ENCODE peak calls at places on chromosome 13, in four cellular contexts. One of them, this sample, is unnamed.

GRCh38 chr13:50452028-50452427 is 391.5 kb downstream of the DLEU7 start:
- DNase-seq in psoas muscle: no peak
- DNase-seq in T-helper 1 cell: no peak
- DNase-seq in BJ: no peak
- DNase-seq in this sample: no peak

GRCh38 chr13:33112745-33113144 is 96.5 kb downstream of the KL start:
- DNase-seq in psoas muscle: no peak
- DNase-seq in T-helper 1 cell: no peak
- DNase-seq in BJ: no peak
- DNase-seq in this sample: no peak

GRCh38 chr13:29676535-29676934 is 81.0 kb upstream of the SLC7A1 start:
- DNase-seq in psoas muscle: no peak
- DNase-seq in T-helper 1 cell: no peak
- DNase-seq in BJ: peak
- DNase-seq in this sample: no peak

GRCh38 chr13:37534181-37534580 is 64.4 kb downstream of the POSTN start:
- DNase-seq in psoas muscle: no peak
- DNase-seq in T-helper 1 cell: no peak
- DNase-seq in BJ: no peak
- DNase-seq in this sample: no peak

GRCh38 chr13:73179906-73180305 is 121.1 kb downstream of the KLF5 start:
- DNase-seq in psoas muscle: no peak
- DNase-seq in T-helper 1 cell: no peak
- DNase-seq in BJ: no peak
- DNase-seq in this sample: no peak

GRCh38 chr13:80173224-80173623 is 167.7 kb downstream of the SPRY2 start:
- DNase-seq in psoas muscle: no peak
- DNase-seq in T-helper 1 cell: no peak
- DNase-seq in BJ: no peak
- DNase-seq in this sample: no peak

GRCh38 chr13:25478186-25478585 is 106.4 kb downstream of the ATP8A2 start:
- DNase-seq in psoas muscle: no peak
- DNase-seq in T-helper 1 cell: no peak
- DNase-seq in BJ: no peak
- DNase-seq in this sample: no peak

GRCh38 chr13:99151516-99151915 is 49.1 kb upstream of the UBAC2 start:
- DNase-seq in psoas muscle: no peak
- DNase-seq in T-helper 1 cell: peak
- DNase-seq in BJ: peak
- DNase-seq in this sample: no peak

This sample was measured in NCI-H1048.